ENCODE peak calls at places on chromosome 12, in nine cellular contexts. A is esophagus squamous epithelium, P is IMR-90, S is tibial nerve, J is A549, R is upper lobe of left lung, E is stomach, H is esophagus muscularis mucosa, K is uterus. O is an unnamed sample. For H3K4me1, the result is how much of the 10 kb centered on the place peaks cover.

GRCh38 chr12:18798445-18799139 is 60.7 kb downstream of the CAPZA3 start:
- DNase-seq in A (no peak), P (no peak), S (no peak), J (no peak), R (no peak), E (no peak), H (no peak), K (no peak), O (no peak)

GRCh38 chr12:115313929-115314328 is 630.0 kb upstream of the TBX3 start:
- DNase-seq in A (no peak), P (peak), S (no peak), J (no peak), R (no peak), E (no peak), H (no peak), K (no peak), O (no peak)

GRCh38 chr12:44875954-44876553 is at the start of gene NELL2:
- DNase-seq in A (no peak), P (no peak), S (no peak), J (peak), R (peak), E (no peak), H (no peak), K (no peak), O (no peak)

GRCh38 chr12:67792185-67792584 is 143.6 kb downstream of the DYRK2 start:
- DNase-seq in A (no peak), P (no peak), S (no peak), J (no peak), R (no peak), E (no peak), H (no peak), K (no peak), O (no peak)

GRCh38 chr12:20426191-20426590 is 57.9 kb downstream of the PDE3A start:
- DNase-seq in A (no peak), P (no peak), S (peak), J (no peak), R (no peak), E (no peak), H (no peak), K (peak), O (no peak)

GRCh38 chr12:103272949-103273348 is 222.8 kb downstream of the C12orf42 start:
- DNase-seq in A (no peak), P (no peak), S (no peak), J (no peak), R (no peak), E (no peak), H (no peak), K (no peak), O (no peak)

GRCh38 chr12:104604070-104604994 is 147.6 kb downstream of the CHST11 start:
- DNase-seq in A (no peak), P (peak), S (peak), J (peak), R (peak), E (peak), H (no peak), K (peak), O (no peak)

GRCh38 chr12:26188132-26188531 is 7.2 kb upstream of the SSPN start:
- DNase-seq in A (no peak), P (peak), S (no peak), J (no peak), R (no peak), E (no peak), H (no peak), K (no peak), O (no peak)

GRCh38 chr12:92735131-92735721 is 32.4 kb downstream of the PLEKHG7 start:
- DNase-seq in A (no peak), P (peak), S (no peak), J (no peak), R (no peak), E (no peak), H (peak), K (peak), O (no peak)

GRCh38 chr12:126770188-126770587 is 1496.8 kb upstream of the TMEM132C start:
- DNase-seq in A (no peak), P (no peak), S (no peak), J (no peak), R (no peak), E (no peak), H (peak), K (no peak), O (no peak)

GRCh38 chr12:53563452-53563851 is 56.2 kb upstream of the NPFF start:
- DNase-seq in A (no peak), P (no peak), S (no peak), J (no peak), R (no peak), E (no peak), H (no peak), K (no peak), O (no peak)

GRCh38 chr12:76266797-76267196 is 81.4 kb downstream of the BBS10 start:
- DNase-seq in A (no peak), P (peak), S (peak), J (no peak), R (peak), E (no peak), H (no peak), K (no peak), O (no peak)

GRCh38 chr12:27164330-27165045 is 79.6 kb upstream of the STK38L start:
- DNase-seq in A (no peak), P (no peak), S (no peak), J (no peak), R (no peak), E (no peak), H (no peak), K (no peak), O (no peak)

DNA sequence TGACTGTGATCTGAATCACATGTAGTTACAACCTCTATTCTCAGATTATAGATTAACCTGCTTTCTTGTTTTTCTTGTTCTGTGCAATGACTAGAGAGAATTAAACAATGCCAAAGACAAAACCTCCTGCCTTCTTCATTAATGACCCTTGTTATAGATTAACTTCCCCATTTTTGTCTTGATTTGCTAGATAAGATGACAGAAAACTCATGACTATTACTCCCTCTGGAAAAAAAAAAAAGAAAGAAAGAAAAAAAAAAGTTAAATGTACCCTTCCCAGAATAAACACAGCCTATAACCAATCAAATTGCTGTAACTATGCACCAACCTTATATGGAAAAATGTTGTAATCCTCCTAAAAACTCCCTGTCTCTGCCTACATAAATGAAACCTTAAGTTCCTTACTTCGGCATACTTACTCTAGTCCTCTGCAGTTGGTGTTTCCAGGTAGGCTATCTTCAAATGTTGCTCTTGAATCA is 41.1 kb upstream of the PCED1B start:
- DNase-seq in A (no peak), P (peak), S (no peak), J (peak), R (no peak), E (no peak), H (no peak), K (no peak), O (no peak)
- TF ChIP-seq POLR2A in A (no peak), P (no peak), S (no peak), J (no peak), R (no peak), E (no peak), H (no peak), K (no peak), O (no peak)

GRCh38 chr12:109996483-109996853 is 300 bp upstream of the GIT2 start:
- DNase-seq in A (no peak), P (no peak), S (no peak), J (no peak), R (no peak), E (no peak), H (no peak), K (no peak), O (no peak)
- H3K4me1 ChIP-seq in A (under half), P (under half), S (under half), J (under half), R (under half), E (half or more), H (half or more), K (under half), O (under half)

GRCh38 chr12:57547366-57548315 is 649 bp upstream of the DCTN2 start:
- DNase-seq in A (no peak), P (no peak), S (no peak), J (no peak), R (no peak), E (no peak), H (no peak), K (no peak), O (no peak)
- TF ChIP-seq POLR2A in A (no peak), P (no peak), S (no peak), J (no peak), R (no peak), E (no peak), H (no peak), K (no peak), O (no peak)

DNA sequence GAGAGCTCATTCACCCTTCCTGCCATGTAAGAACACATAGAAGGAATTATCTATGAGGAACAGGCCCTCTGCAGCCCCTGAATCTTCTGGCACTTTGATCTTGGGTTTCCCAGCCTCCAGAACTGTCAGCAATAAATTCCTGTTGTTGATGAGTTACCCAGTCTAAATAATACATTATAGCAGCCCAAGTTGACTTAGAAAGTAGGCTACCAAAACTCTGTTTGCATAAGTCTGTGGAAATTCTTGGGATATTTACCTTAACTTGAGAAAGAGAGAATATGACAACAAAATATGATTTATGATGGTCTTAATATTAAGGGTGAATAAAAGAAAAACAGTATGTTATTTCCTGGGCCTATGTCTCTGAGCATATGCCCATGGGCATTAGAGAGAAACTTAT is 433.0 kb upstream of the LMO3 start:
- DNase-seq in A (no peak), P (no peak), S (no peak), J (no peak), R (no peak), E (no peak), H (no peak), K (no peak), O (no peak)
- H3K4me1 ChIP-seq in A (under half), P (under half), S (under half), J (under half), R (under half), E (under half), H (under half), K (under half), O (under half)

GRCh38 chr12:38268612-38269011 is 48.0 kb upstream of the ALG10B start:
- DNase-seq in A (no peak), P (no peak), S (no peak), J (no peak), R (no peak), E (no peak), H (no peak), K (no peak), O (no peak)

GRCh38 chr12:38269897-38270296 is 46.7 kb upstream of the ALG10B start:
- DNase-seq in A (no peak), P (no peak), S (no peak), J (no peak), R (no peak), E (no peak), H (no peak), K (no peak), O (no peak)
- TF ChIP-seq POLR2A in A (no peak), P (no peak), S (no peak), J (no peak), R (no peak), E (no peak), H (no peak), K (no peak), O (no peak)